ENCODE peak calls at places on chromosomes 6 and 20, in six cellular contexts. W is SK-N-SH, G is H1, K is GM12878, Y is HepG2, J is K562. L is an unnamed sample.

GRCh38 chr6:133341607-133342158 is 100.5 kb downstream of the EYA4 start:
- DNase-seq in W (peak), G (no peak), K (no peak), Y (peak), J (no peak), L (no peak)

GRCh38 chr6:34531580-34532201 is 24.4 kb downstream of the SPDEF start:
- DNase-seq in W (no peak), G (peak), K (peak), Y (no peak), J (peak), L (no peak)

GRCh38 chr20:32585011-32585518 is at the start of gene NOL4L:
- DNase-seq in W (peak), G (no peak), K (no peak), Y (no peak), J (peak), L (peak)

GRCh38 chr6:85406641-85407075 is 43.2 kb upstream of the NT5E start:
- DNase-seq in W (no peak), G (no peak), K (no peak), Y (no peak), J (no peak), L (no peak)

GRCh38 chr6:43263314-43264178 is 20.3 kb downstream of the TTBK1 start:
- DNase-seq in W (peak), G (peak), K (peak), Y (peak), J (peak), L (peak)

GRCh38 chr20:53872561-53873248 is 197.7 kb downstream of the BCAS1 start:
- DNase-seq in W (no peak), G (no peak), K (peak), Y (no peak), J (no peak), L (no peak)

GRCh38 chr6:144883915-144884314 is 598.8 kb downstream of the UTRN start:
- DNase-seq in W (no peak), G (no peak), K (no peak), Y (no peak), J (no peak), L (no peak)

GRCh38 chr6:166236586-166236985 is 68.9 kb upstream of the TBXT start:
- DNase-seq in W (no peak), G (no peak), K (no peak), Y (no peak), J (no peak), L (peak)

GRCh38 chr6:98924647-98925046 is 23.1 kb downstream of the FBXL4 start:
- DNase-seq in W (no peak), G (no peak), K (no peak), Y (no peak), J (no peak), L (no peak)

GRCh38 chr6:135906542-135906941 is 55.0 kb downstream of the PDE7B start:
- DNase-seq in W (no peak), G (no peak), K (no peak), Y (no peak), J (no peak), L (no peak)

GRCh38 chr20:14951707-14952106 is 614.3 kb upstream of the FLRT3 start:
- DNase-seq in W (no peak), G (no peak), K (no peak), Y (peak), J (no peak), L (no peak)

GRCh38 chr20:18093388-18093787 is 35.7 kb upstream of the OVOL2 start:
- DNase-seq in W (no peak), G (no peak), K (no peak), Y (no peak), J (no peak), L (no peak)

GRCh38 chr20:50308166-50308512 is 117.5 kb downstream of the CEBPB start:
- DNase-seq in W (no peak), G (no peak), K (no peak), Y (no peak), J (no peak), L (no peak)

GRCh38 chr6:84003140-84003539 is 30.4 kb upstream of the MRAP2 start:
- DNase-seq in W (no peak), G (no peak), K (no peak), Y (no peak), J (no peak), L (no peak)

GRCh38 chr6:134447883-134448387 is 130.0 kb upstream of the SGK1 start:
- DNase-seq in W (no peak), G (no peak), K (no peak), Y (no peak), J (no peak), L (no peak)

GRCh38 chr6:74671558-74672025 is 534.3 kb downstream of the COL12A1 start:
- DNase-seq in W (no peak), G (no peak), K (no peak), Y (no peak), J (no peak), L (no peak)

GRCh38 chr6:90222724-90223198 is 73.9 kb downstream of the BACH2 start:
- DNase-seq in W (no peak), G (no peak), K (no peak), Y (peak), J (peak), L (no peak)

GRCh38 chr20:36826556-36827244 is 49.2 kb upstream of the TLDC2 start:
- DNase-seq in W (no peak), G (no peak), K (no peak), Y (no peak), J (no peak), L (no peak)

GRCh38 chr6:170371588-170371987 is 65.0 kb downstream of the FAM120B start:
- DNase-seq in W (peak), G (peak), K (no peak), Y (no peak), J (no peak), L (no peak)

GRCh38 chr20:58310291-58310782 is 822 bp downstream of the RAB22A start:
- DNase-seq in W (no peak), G (no peak), K (no peak), Y (peak), J (peak), L (no peak)

GRCh38 chr6:158174514-158174913 is 6.4 kb downstream of the GTF2H5 start:
- DNase-seq in W (peak), G (no peak), K (no peak), Y (no peak), J (no peak), L (no peak)

GRCh38 chr6:109322825-109323580 is 59.3 kb downstream of the CD164 start:
- DNase-seq in W (no peak), G (no peak), K (no peak), Y (no peak), J (peak), L (peak)

GRCh38 chr6:143734641-143735063 is 56.9 kb downstream of the PHACTR2 start:
- DNase-seq in W (peak), G (no peak), K (no peak), Y (no peak), J (no peak), L (no peak)

GRCh38 chr6:7463785-7464184 is 74.2 kb downstream of the RIOK1 start:
- DNase-seq in W (no peak), G (no peak), K (no peak), Y (peak), J (no peak), L (no peak)

GRCh38 chr6:36204068-36204753 is 7.7 kb downstream of the BRPF3 start:
- DNase-seq in W (no peak), G (no peak), K (peak), Y (no peak), J (no peak), L (peak)

GRCh38 chr6:21341910-21342309 is 251.6 kb upstream of the SOX4 start:
- DNase-seq in W (no peak), G (no peak), K (no peak), Y (no peak), J (no peak), L (no peak)

GRCh38 chr6:144715344-144715743 is 430.2 kb downstream of the UTRN start:
- DNase-seq in W (no peak), G (no peak), K (no peak), Y (no peak), J (no peak), L (no peak)

GRCh38 chr6:149306967-149307366 is 10.5 kb upstream of the TAB2 start:
- DNase-seq in W (no peak), G (no peak), K (no peak), Y (no peak), J (no peak), L (no peak)

GRCh38 chr20:62808211-62808865 is 3.7 kb downstream of the OGFR start:
- DNase-seq in W (peak), G (no peak), K (no peak), Y (peak), J (peak), L (no peak)

GRCh38 chr6:120328521-120328920 is 979.0 kb upstream of the MAN1A1 start:
- DNase-seq in W (no peak), G (no peak), K (no peak), Y (no peak), J (no peak), L (no peak)

GRCh38 chr6:130724089-130724488 is 103.1 kb upstream of the SMLR1 start:
- DNase-seq in W (no peak), G (no peak), K (no peak), Y (no peak), J (no peak), L (no peak)

GRCh38 chr20:1087311-1087710 is 31.1 kb upstream of the PSMF1 start:
- DNase-seq in W (no peak), G (no peak), K (no peak), Y (no peak), J (no peak), L (no peak)
- TF ChIP-seq GABPA in W (no peak), G (no peak), K (no peak), Y (no peak), J (no peak), L (no peak)

GRCh38 chr20:60009826-60010616 is 51.8 kb downstream of the CDH26 start:
- DNase-seq in W (no peak), G (no peak), K (no peak), Y (no peak), J (peak), L (no peak)
- TF ChIP-seq CTCF in W (no peak), G (peak), K (peak), Y (peak), J (peak), L (no peak)

DNA sequence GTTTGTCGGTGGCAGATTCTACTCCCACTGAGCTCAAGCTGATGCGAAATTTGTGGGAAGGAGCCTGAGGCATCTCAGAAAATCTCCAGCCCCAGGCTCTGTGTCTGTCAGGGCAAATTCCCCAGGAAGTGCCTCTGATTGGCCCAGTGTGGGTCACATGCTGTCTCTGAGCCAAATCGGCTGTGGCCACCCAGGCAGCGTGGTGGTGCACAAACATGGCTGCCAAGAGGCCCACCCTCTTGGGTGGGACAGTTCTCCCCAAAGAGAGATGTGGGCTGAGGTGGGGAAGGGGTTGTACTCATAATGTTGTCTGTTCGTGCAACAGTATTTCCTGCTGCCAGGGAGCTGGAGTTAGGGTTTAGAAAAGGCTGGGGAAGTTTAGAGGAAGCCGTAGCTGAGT is 130.6 kb downstream of the BMP7 start:
- DNase-seq in W (no peak), G (no peak), K (no peak), Y (no peak), J (peak), L (no peak)
- TF ChIP-seq GABPA in W (no peak), G (no peak), K (no peak), Y (no peak), J (no peak), L (no peak)

DNA sequence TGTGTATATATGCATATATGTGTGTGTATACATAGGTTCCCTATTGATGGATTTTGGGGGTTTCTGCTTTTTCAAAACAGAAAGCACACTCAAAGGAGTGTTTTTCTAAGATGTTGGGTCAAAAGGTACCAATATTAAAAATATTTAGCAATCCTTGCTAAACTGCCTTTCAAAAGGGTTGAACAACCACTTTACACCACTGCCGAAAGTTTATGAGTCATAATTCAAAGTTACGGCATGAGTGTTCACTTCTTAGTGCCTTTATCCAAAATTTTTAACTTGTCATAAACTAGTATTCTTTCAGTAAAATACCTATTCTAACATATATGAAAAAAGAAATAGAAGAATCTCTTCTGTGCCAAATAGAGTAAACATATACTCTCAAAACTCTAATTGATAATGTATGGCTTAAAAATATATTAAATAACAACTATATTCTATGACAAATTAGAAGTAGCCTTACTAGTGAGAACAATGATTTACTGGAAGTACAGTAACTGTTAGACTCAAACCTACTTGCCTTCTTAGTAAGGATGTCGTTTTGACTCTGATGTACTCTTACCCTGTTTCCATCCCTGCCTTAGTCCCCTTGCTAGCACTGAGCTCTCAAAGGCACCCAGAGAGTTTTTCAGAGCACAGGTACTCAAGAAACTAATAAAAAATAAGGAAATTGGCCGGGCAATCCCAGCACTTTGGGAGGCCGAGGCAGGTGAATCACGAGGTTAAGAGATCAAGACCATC is 136.1 kb downstream of the INSM1 start:
- DNase-seq in W (no peak), G (no peak), K (no peak), Y (no peak), J (no peak), L (no peak)
- TF ChIP-seq CTCF in W (no peak), G (no peak), K (no peak), Y (no peak), J (no peak), L (no peak)

GRCh38 chr6:15947923-15948322 is 181.0 kb upstream of the MYLIP start:
- DNase-seq in W (no peak), G (no peak), K (no peak), Y (no peak), J (no peak), L (no peak)
- TF ChIP-seq GABPA in W (no peak), G (no peak), K (no peak), Y (no peak), J (no peak), L (no peak)

GRCh38 chr6:128370072-128370471 is 150.3 kb downstream of the PTPRK start:
- DNase-seq in W (no peak), G (no peak), K (no peak), Y (peak), J (no peak), L (no peak)
- TF ChIP-seq CTCF in W (no peak), G (no peak), K (no peak), Y (no peak), J (no peak), L (no peak)